ENCODE peak calls at places on chromosome 10, in nine cellular contexts. G is AG08396; A is T-cell; I is stromal cell of bone marrow; R is stimulated activated CD8-positive, alpha-beta memory T cell treated with anti-CD3 and anti-CD28 coated beads, Interleukin-12 subunit alpha, Interleukin-12 subunit beta, amount 100 ng/mL, for 4 hours; U is stimulated activated CD4-positive, alpha-beta T cell treated with anti-CD3 and anti-CD28 coated beads, Interleukin-1b, Interleukin-23, amount 100 ng/mL, for 48 hours; W is GOT3; V is COLO829; Q is germinal center. L is an unnamed sample.

GRCh38 chr10:80684217-80684616 is 146.5 kb downstream of the SH2D4B start:
- DNase-seq in W (no peak), U (no peak), G (peak), R (no peak), Q (peak), A (no peak), V (peak), I (no peak), L (no peak)

GRCh38 chr10:6135589-6136168 is 46.8 kb downstream of the RBM17 start:
- DNase-seq in W (no peak), U (no peak), Q (no peak), I (no peak), R (no peak), G (no peak), V (no peak), A (no peak), L (no peak)

GRCh38 chr10:4982764-4983226 is 19.6 kb downstream of the AKR1C1 start:
- DNase-seq in A (no peak), I (peak), R (no peak), Q (no peak), W (no peak), G (no peak), V (no peak), U (no peak), L (no peak)

GRCh38 chr10:21547246-21547645 is 13.2 kb downstream of the MLLT10 start:
- DNase-seq in R (no peak), W (no peak), G (no peak), I (no peak), U (no peak), Q (no peak), V (no peak), A (no peak), L (no peak)

GRCh38 chr10:86757110-86757790 is 831 bp downstream of the BMPR1A start:
- DNase-seq in U (peak), I (peak), R (peak), A (no peak), W (no peak), G (peak), V (no peak), Q (peak), L (no peak)

GRCh38 chr10:70515035-70515702 is 36.6 kb downstream of the PALD1 start:
- DNase-seq in Q (no peak), W (no peak), A (no peak), G (no peak), V (no peak), R (no peak), U (no peak), I (no peak), L (no peak)

GRCh38 chr10:47031251-47031952 is 120.2 kb downstream of the PTPN20 start:
- DNase-seq in A (no peak), V (no peak), R (no peak), W (no peak), G (no peak), U (no peak), Q (no peak), I (no peak), L (no peak)

GRCh38 chr10:119680050-119680449 is 28.9 kb downstream of the BAG3 start:
- DNase-seq in G (peak), R (no peak), Q (no peak), A (no peak), W (no peak), U (no peak), V (no peak), I (no peak), L (no peak)

GRCh38 chr10:119480667-119481066 is 61.9 kb downstream of the RGS10 start:
- DNase-seq in A (no peak), W (no peak), Q (no peak), G (no peak), V (no peak), I (no peak), U (no peak), R (no peak), L (no peak)

GRCh38 chr10:10315989-10316388 is 701.7 kb upstream of the CELF2 start:
- DNase-seq in R (no peak), G (no peak), A (no peak), U (no peak), V (no peak), I (no peak), Q (no peak), W (no peak), L (no peak)

GRCh38 chr10:4431114-4431862 is 394.7 kb upstream of the AKR1E2 start:
- DNase-seq in I (no peak), U (no peak), W (no peak), Q (no peak), V (peak), G (peak), A (no peak), R (no peak), L (no peak)

GRCh38 chr10:64733980-64734379 is 1212.8 kb downstream of the REEP3 start:
- DNase-seq in W (no peak), A (no peak), Q (no peak), I (peak), R (no peak), U (no peak), G (no peak), V (peak), L (no peak)